ENCODE peak calls at places on chromosomes 7 and 10, in eight cellular contexts. B is right cardiac atrium; I is CD4-positive, alpha-beta memory T cell; Y is bronchial epithelial cell; Z is Caco-2; N is AG04450; R is psoas muscle; E is sigmoid colon. K is an unnamed sample.
A peak's percentile ranks its signal among the peaks of the same experiment; 100 is the strongest.

GRCh38 chr7:35257251-35258124 is 3.6 kb upstream of the TBX20 start:
- DNase-seq in B (peak; percentile 82), I (no peak), Y (no peak), Z (no peak), N (no peak), R (no peak), E (no peak), K (no peak)

GRCh38 chr10:62019685-62020361 is 118.3 kb downstream of the ARID5B start:
- DNase-seq in B (no peak), I (no peak), Y (peak; percentile 64), Z (no peak), N (no peak), R (no peak), E (no peak), K (no peak)

GRCh38 chr7:141366098-141366621 is 185.1 kb upstream of the AGK start:
- DNase-seq in B (no peak), I (no peak), Y (no peak), Z (peak; percentile 52), N (no peak), R (no peak), E (no peak), K (no peak)

GRCh38 chr10:57654856-57655255 is 612.8 kb downstream of the IPMK start:
- DNase-seq in B (no peak), I (no peak), Y (no peak), Z (no peak), N (no peak), R (no peak), E (no peak), K (no peak)

GRCh38 chr7:12385364-12385786 is 18.3 kb downstream of the VWDE start:
- DNase-seq in B (no peak), I (no peak), Y (no peak), Z (no peak), N (no peak), R (no peak), E (no peak), K (no peak)

GRCh38 chr10:27816305-27816704 is 70.7 kb upstream of the MKX start:
- DNase-seq in B (no peak), I (no peak), Y (no peak), Z (no peak), N (no peak), R (no peak), E (no peak), K (no peak)

GRCh38 chr10:70512149-70512611 is 33.6 kb downstream of the PALD1 start:
- DNase-seq in B (no peak), I (no peak), Y (no peak), Z (no peak), N (no peak), R (no peak), E (no peak), K (no peak)

GRCh38 chr7:142806021-142806353 is 35.2 kb downstream of the PRSS2 start:
- DNase-seq in B (no peak), I (no peak), Y (no peak), Z (no peak), N (no peak), R (no peak), E (no peak), K (no peak)

GRCh38 chr10:50850576-50851340 is 34.7 kb downstream of the A1CF start:
- DNase-seq in B (no peak), I (no peak), Y (no peak), Z (no peak), N (no peak), R (no peak), E (no peak), K (no peak)

GRCh38 chr10:133238066-133238804 is 580 bp downstream of the VENTX start:
- DNase-seq in B (peak; percentile 34), I (no peak), Y (no peak), Z (no peak), N (no peak), R (no peak), E (no peak), K (no peak)

GRCh38 chr10:133236411-133237240 is 1.0 kb upstream of the VENTX start:
- DNase-seq in B (peak; percentile 63), I (no peak), Y (no peak), Z (no peak), N (no peak), R (no peak), E (no peak), K (no peak)

GRCh38 chr10:133237241-133238065 is at the start of gene VENTX:
- DNase-seq in B (peak; percentile 30), I (no peak), Y (no peak), Z (no peak), N (no peak), R (no peak), E (no peak), K (no peak)

GRCh38 chr10:133235265-133235664 is 2.4 kb upstream of the VENTX start:
- DNase-seq in B (peak; percentile 68), I (no peak), Y (no peak), Z (no peak), N (no peak), R (no peak), E (no peak), K (no peak)

GRCh38 chr10:133235891-133236321 is 1.7 kb upstream of the VENTX start:
- DNase-seq in B (peak; percentile 34), I (no peak), Y (no peak), Z (no peak), N (no peak), R (no peak), E (no peak), K (no peak)
- H3K27me3 ChIP-seq in B (no peaks in the 10 kb centered on the region), I (peaks cover 24% of the 10 kb centered on the region), Y (peaks cover 41% of the 10 kb centered on the region), Z (no peaks in the 10 kb centered on the region), N (peaks cover 75% of the 10 kb centered on the region), R (peaks cover 36% of the 10 kb centered on the region), E (peaks cover 79% of the 10 kb centered on the region), K (peaks cover 80% of the 10 kb centered on the region)

GRCh38 chr10:114246679-114247305 is 7.7 kb downstream of the VWA2 start:
- DNase-seq in B (no peak), I (no peak), Y (peak; percentile 91), Z (no peak), N (no peak), R (no peak), E (no peak), K (no peak)

GRCh38 chr10:114245128-114245791 is 6.2 kb downstream of the VWA2 start:
- DNase-seq in B (no peak), I (no peak), Y (peak; percentile 99), Z (no peak), N (no peak), R (no peak), E (no peak), K (no peak)

GRCh38 chr10:114244126-114244525 is 5.1 kb downstream of the VWA2 start:
- DNase-seq in B (no peak), I (no peak), Y (no peak), Z (no peak), N (no peak), R (no peak), E (no peak), K (no peak)

GRCh38 chr10:114242235-114242634 is 3.2 kb downstream of the VWA2 start:
- DNase-seq in B (no peak), I (no peak), Y (no peak), Z (no peak), N (no peak), R (no peak), E (no peak), K (no peak)

DNA sequence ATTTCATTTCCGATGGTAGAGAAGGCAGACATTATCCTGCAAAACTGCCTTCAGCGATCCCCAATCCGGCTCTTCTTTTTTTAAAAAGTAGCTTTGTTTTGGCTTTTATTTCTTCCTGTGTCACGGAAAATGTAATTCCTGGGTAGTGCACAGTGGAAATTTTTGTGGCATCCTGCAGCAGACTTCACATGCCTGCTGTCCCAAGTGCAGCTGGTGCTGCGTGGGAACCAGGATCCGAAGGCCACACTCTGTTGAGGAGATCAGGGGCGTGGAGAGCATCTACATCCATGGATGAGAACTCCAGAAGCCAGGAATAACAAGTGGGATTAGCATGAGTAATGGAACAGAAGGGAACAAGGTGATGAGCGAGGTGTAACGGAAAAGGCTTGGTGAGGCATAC is 4.6 kb downstream of the VWA2 start:
- DNase-seq in B (no peak), I (no peak), Y (no peak), Z (no peak), N (no peak), R (no peak), E (no peak), K (no peak)
- H3K27me3 ChIP-seq in B (no peaks in the 10 kb centered on the region), I (peaks cover 10% of the 10 kb centered on the region), Y (no peaks in the 10 kb centered on the region), Z (no peaks in the 10 kb centered on the region), N (peaks cover 39% of the 10 kb centered on the region), R (peaks cover 2% of the 10 kb centered on the region), E (peaks cover 17% of the 10 kb centered on the region), K (peaks cover 15% of the 10 kb centered on the region)

GRCh38 chr10:92696606-92697383 is 7.0 kb downstream of the HHEX start:
- DNase-seq in B (no peak), I (no peak), Y (no peak), Z (no peak), N (no peak), R (no peak), E (no peak), K (no peak)
- H3K27me3 ChIP-seq in B (no peaks in the 10 kb centered on the region), I (peaks cover 20% of the 10 kb centered on the region), Y (no peaks in the 10 kb centered on the region), Z (no peaks in the 10 kb centered on the region), N (no peaks in the 10 kb centered on the region), R (peaks cover 13% of the 10 kb centered on the region), E (no peaks in the 10 kb centered on the region), K (peaks cover 77% of the 10 kb centered on the region)

GRCh38 chr7:149214020-149214720 is 18.8 kb downstream of the ZNF282 start:
- DNase-seq in B (no peak), I (no peak), Y (no peak), Z (no peak), N (no peak), R (no peak), E (no peak), K (peak; percentile 51)

GRCh38 chr7:149207324-149208035 is 12.1 kb downstream of the ZNF282 start:
- DNase-seq in B (no peak), I (no peak), Y (no peak), Z (no peak), N (no peak), R (no peak), E (no peak), K (no peak)

GRCh38 chr7:149205690-149206381 is 10.5 kb downstream of the ZNF282 start:
- DNase-seq in B (no peak), I (no peak), Y (no peak), Z (no peak), N (no peak), R (no peak), E (no peak), K (no peak)

GRCh38 chr7:149209518-149210269 is 14.3 kb downstream of the ZNF282 start:
- DNase-seq in B (no peak), I (peak; percentile 51), Y (peak; percentile 68), Z (no peak), N (no peak), R (no peak), E (no peak), K (peak; percentile 23)

GRCh38 chr7:149210551-149210950 is 15.2 kb downstream of the ZNF282 start:
- DNase-seq in B (no peak), I (no peak), Y (no peak), Z (no peak), N (no peak), R (no peak), E (no peak), K (no peak)
- H3K27me3 ChIP-seq in B (no peaks in the 10 kb centered on the region), I (no peaks in the 10 kb centered on the region), Y (no peaks in the 10 kb centered on the region), Z (no peaks in the 10 kb centered on the region), N (no peaks in the 10 kb centered on the region), R (no peaks in the 10 kb centered on the region), E (no peaks in the 10 kb centered on the region), K (no peaks in the 10 kb centered on the region)

GRCh38 chr10:100725041-100725440 is 20.3 kb upstream of the PAX2 start:
- DNase-seq in B (no peak), I (no peak), Y (no peak), Z (peak; percentile 21), N (no peak), R (no peak), E (peak; percentile 24), K (no peak)
- H3K27me3 ChIP-seq in B (peaks cover 2% of the 10 kb centered on the region), I (peaks cover 36% of the 10 kb centered on the region), Y (peaks cover 55% of the 10 kb centered on the region), Z (no peaks in the 10 kb centered on the region), N (peaks cover 61% of the 10 kb centered on the region), R (peaks cover 27% of the 10 kb centered on the region), E (peaks cover 89% of the 10 kb centered on the region), K (peaks cover 77% of the 10 kb centered on the region)

K was measured in gastrocnemius medialis.